ENCODE peak calls at places on chromosomes 7 and 10, in seven cellular contexts. C, V, Q, Z, I, B and M are unnamed samples.

GRCh38 chr7:75649462-75649861 is 89.3 kb downstream of the HIP1 start:
- DNase-seq in C (no peak), V (no peak), Q (no peak), Z (no peak), I (no peak), B (no peak), M (no peak)

GRCh38 chr10:34305189-34305588 is 509.9 kb downstream of the PARD3 start:
- DNase-seq in C (no peak), V (no peak), Q (peak; percentile 70), Z (peak; percentile 86), I (peak; percentile 87), B (no peak), M (no peak)

GRCh38 chr10:79449181-79450146 is 4.0 kb upstream of the ZCCHC24 start:
- DNase-seq in C (no peak), V (no peak), Q (peak; percentile 88), Z (peak; percentile 52), I (no peak), B (no peak), M (no peak)

GRCh38 chr7:33261585-33261984 is 132.2 kb downstream of the BBS9 start:
- DNase-seq in C (peak; percentile 32), V (no peak), Q (no peak), Z (no peak), I (peak; percentile 31), B (no peak), M (no peak)

GRCh38 chr10:73083234-73083633 is 13.4 kb downstream of the P4HA1 start:
- DNase-seq in C (no peak), V (no peak), Q (no peak), Z (no peak), I (no peak), B (no peak), M (no peak)

GRCh38 chr7:12493407-12493806 is 77.1 kb upstream of the SCIN start:
- DNase-seq in C (peak; percentile 50), V (no peak), Q (peak; percentile 74), Z (no peak), I (peak; percentile 43), B (no peak), M (no peak)

GRCh38 chr10:62243647-62243997 is 25.0 kb downstream of the RTKN2 start:
- DNase-seq in C (no peak), V (no peak), Q (no peak), Z (no peak), I (no peak), B (no peak), M (no peak)

GRCh38 chr10:115949282-115949844 is 323.6 kb downstream of the GFRA1 start:
- DNase-seq in C (no peak), V (no peak), Q (no peak), Z (no peak), I (no peak), B (no peak), M (no peak)

GRCh38 chr10:117539271-117539876 is 3.2 kb upstream of the EMX2 start:
- DNase-seq in C (no peak), V (no peak), Q (no peak), Z (no peak), I (no peak), B (no peak), M (no peak)
- H3K27me3 ChIP-seq in C (peaks cover 53% of the 10 kb centered on the region), V (peaks cover 100% of the 10 kb centered on the region), Q (peaks cover 39% of the 10 kb centered on the region), Z (peaks cover 98% of the 10 kb centered on the region), I (peaks cover 81% of the 10 kb centered on the region), B (peaks cover 14% of the 10 kb centered on the region), M (peaks cover 56% of the 10 kb centered on the region)

GRCh38 chr10:69732147-69732825 is 69.4 kb upstream of the COL13A1 start:
- DNase-seq in C (no peak), V (peak; percentile 61), Q (no peak), Z (no peak), I (no peak), B (no peak), M (no peak)

GRCh38 chr10:69734416-69734796 is 67.3 kb upstream of the COL13A1 start:
- DNase-seq in C (no peak), V (no peak), Q (no peak), Z (no peak), I (no peak), B (no peak), M (no peak)

GRCh38 chr10:69732826-69733150 is 68.9 kb upstream of the COL13A1 start:
- DNase-seq in C (no peak), V (no peak), Q (no peak), Z (no peak), I (no peak), B (no peak), M (no peak)

GRCh38 chr10:69734797-69735468 is 66.8 kb upstream of the COL13A1 start:
- DNase-seq in C (no peak), V (no peak), Q (no peak), Z (no peak), I (no peak), B (no peak), M (no peak)

DNA sequence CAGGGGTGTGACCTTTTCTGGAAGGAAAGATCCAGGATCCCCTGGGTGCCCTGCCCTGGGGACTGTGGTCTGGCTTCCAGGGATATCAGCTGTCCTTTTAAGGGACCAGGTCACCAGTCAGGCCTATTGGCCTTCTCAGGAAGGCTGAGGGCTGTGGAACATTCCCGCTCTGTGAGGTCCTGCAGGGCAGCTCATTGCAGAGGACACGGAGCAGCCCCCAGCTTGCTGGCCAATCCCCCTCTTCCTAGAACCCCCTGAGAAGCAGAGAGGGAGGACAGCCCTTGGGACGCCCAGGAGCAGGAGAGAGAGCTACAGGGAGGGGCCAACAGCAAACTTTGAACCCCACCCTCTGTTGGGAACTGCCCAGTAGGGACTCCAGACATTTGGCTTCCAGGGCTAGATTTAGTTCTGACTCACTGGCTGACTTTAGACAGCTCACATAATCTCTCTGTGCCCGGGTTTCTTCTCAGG is 67.9 kb upstream of the COL13A1 start:
- DNase-seq in C (peak; percentile 86), V (no peak), Q (peak; percentile 56), Z (no peak), I (peak; percentile 67), B (no peak), M (no peak)
- H3K27me3 ChIP-seq in C (no peaks in the 10 kb centered on the region), V (no peaks in the 10 kb centered on the region), Q (no peaks in the 10 kb centered on the region), Z (no peaks in the 10 kb centered on the region), I (no peaks in the 10 kb centered on the region), B (no peaks in the 10 kb centered on the region), M (no peaks in the 10 kb centered on the region)

GRCh38 chr7:128161466-128162125 is 79.5 kb upstream of the LEP start:
- DNase-seq in C (no peak), V (no peak), Q (no peak), Z (no peak), I (no peak), B (no peak), M (no peak)
- H3K27me3 ChIP-seq in C (peaks cover 29% of the 10 kb centered on the region), V (peaks cover 100% of the 10 kb centered on the region), Q (peaks cover 8% of the 10 kb centered on the region), Z (peaks cover 46% of the 10 kb centered on the region), I (peaks cover 2% of the 10 kb centered on the region), B (peaks cover 7% of the 10 kb centered on the region), M (peaks cover 8% of the 10 kb centered on the region)

GRCh38 chr7:132573237-132573636 is 3.0 kb downstream of the PLXNA4 start:
- DNase-seq in C (no peak), V (no peak), Q (no peak), Z (no peak), I (no peak), B (no peak), M (no peak)

GRCh38 chr7:132569884-132570614 is 6.2 kb downstream of the PLXNA4 start:
- DNase-seq in C (no peak), V (no peak), Q (no peak), Z (no peak), I (no peak), B (no peak), M (no peak)

GRCh38 chr7:132568962-132569361 is 7.3 kb downstream of the PLXNA4 start:
- DNase-seq in C (no peak), V (no peak), Q (no peak), Z (no peak), I (no peak), B (no peak), M (no peak)

GRCh38 chr7:132574281-132574680 is 2.0 kb downstream of the PLXNA4 start:
- DNase-seq in C (no peak), V (no peak), Q (no peak), Z (no peak), I (no peak), B (no peak), M (no peak)

DNA sequence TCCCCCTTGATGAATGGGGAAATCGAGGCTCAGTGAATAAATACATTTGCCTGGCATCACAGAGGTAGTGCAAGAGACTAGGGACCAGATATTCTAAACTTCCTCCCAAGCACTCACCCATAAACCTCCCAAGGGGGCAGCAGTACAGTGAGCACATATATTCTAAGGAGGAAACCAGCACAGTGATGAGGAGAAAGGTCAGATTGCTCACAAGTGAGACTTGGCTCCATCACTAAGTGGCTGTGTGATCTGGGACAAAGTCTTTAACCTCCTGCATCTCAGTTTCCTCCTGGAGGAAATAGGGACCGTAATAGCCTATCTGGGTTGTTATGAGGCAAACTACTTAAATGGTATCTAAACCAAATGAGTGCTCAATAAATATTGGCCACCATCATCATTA is 4.3 kb downstream of the PLXNA4 start:
- DNase-seq in C (no peak), V (no peak), Q (no peak), Z (no peak), I (no peak), B (no peak), M (no peak)
- H3K27me3 ChIP-seq in C (peaks cover 52% of the 10 kb centered on the region), V (peaks cover 55% of the 10 kb centered on the region), Q (peaks cover 25% of the 10 kb centered on the region), Z (peaks cover 49% of the 10 kb centered on the region), I (peaks cover 36% of the 10 kb centered on the region), B (peaks cover 23% of the 10 kb centered on the region), M (no peaks in the 10 kb centered on the region)

DNA sequence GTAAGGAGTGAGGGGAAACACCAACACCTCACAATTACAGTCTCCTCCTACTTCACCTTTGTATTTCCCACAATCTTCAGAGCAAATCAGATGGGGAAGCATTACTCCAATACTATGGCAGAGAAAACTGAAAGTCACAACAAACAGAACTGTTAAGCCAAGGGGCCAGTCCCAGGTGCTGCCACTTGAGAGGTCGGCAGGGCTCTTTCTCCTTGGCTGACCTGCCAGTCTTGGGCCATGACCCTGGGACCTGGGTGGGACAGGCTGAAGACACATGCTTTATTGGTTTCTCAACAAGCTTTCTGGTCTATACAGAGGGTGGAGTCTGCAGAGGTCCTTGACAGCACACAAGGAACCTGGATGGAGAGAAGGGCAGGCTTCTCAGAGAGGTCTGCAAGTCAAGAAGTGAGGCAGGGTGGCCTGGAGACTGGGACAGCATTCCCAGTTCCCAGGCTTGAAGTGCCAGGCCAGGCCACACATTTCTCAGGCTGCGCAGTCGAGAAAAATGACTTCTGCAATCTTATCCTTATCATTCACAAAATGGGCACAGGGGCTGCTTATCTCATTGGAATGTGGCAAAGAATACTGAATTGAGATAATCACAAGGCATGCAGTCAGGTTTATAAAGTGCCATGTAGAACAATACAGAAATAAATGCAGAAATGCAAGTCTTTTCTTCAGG is 301.0 kb downstream of the CXCL12 start:
- DNase-seq in C (no peak), V (no peak), Q (no peak), Z (no peak), I (no peak), B (no peak), M (no peak)
- H3K27me3 ChIP-seq in C (no peaks in the 10 kb centered on the region), V (no peaks in the 10 kb centered on the region), Q (no peaks in the 10 kb centered on the region), Z (no peaks in the 10 kb centered on the region), I (no peaks in the 10 kb centered on the region), B (no peaks in the 10 kb centered on the region), M (no peaks in the 10 kb centered on the region)

GRCh38 chr7:23467281-23467680 is 3.0 kb downstream of the IGF2BP3 start:
- DNase-seq in C (no peak), V (no peak), Q (no peak), Z (no peak), I (no peak), B (no peak), M (no peak)
- H3K27me3 ChIP-seq in C (no peaks in the 10 kb centered on the region), V (peaks cover 100% of the 10 kb centered on the region), Q (no peaks in the 10 kb centered on the region), Z (peaks cover 95% of the 10 kb centered on the region), I (peaks cover 61% of the 10 kb centered on the region), B (peaks cover 52% of the 10 kb centered on the region), M (peaks cover 62% of the 10 kb centered on the region)